ENCODE peak calls at places on chromosomes 3 and 15, in eight cellular contexts. Z is CD4-positive, alpha-beta memory T cell; D is neural progenitor cell; O is transverse colon; W is adrenal gland; C is neuronal stem cell; B is A549; V is AG10803. A is an unnamed sample.

GRCh38 chr3:65831733-65832425 is 206.8 kb downstream of the MAGI1 start:
- DNase-seq in Z (no peak), D (peak), O (no peak), W (peak), C (no peak), B (no peak), V (peak), A (no peak)

GRCh38 chr3:50515565-50516047 is 12.2 kb upstream of the CACNA2D2 start:
- DNase-seq in Z (no peak), D (peak), O (peak), W (no peak), C (peak), B (no peak), V (no peak), A (no peak)

GRCh38 chr3:16605966-16606365 is 743 bp upstream of the DAZL start:
- DNase-seq in Z (no peak), D (no peak), O (no peak), W (no peak), C (no peak), B (no peak), V (no peak), A (no peak)

GRCh38 chr15:47366884-47367283 is 350.4 kb upstream of the SEMA6D start:
- DNase-seq in Z (no peak), D (no peak), O (no peak), W (no peak), C (no peak), B (no peak), V (no peak), A (no peak)

GRCh38 chr3:42376397-42376798 is 34.0 kb downstream of the LYZL4 start:
- DNase-seq in Z (no peak), D (no peak), O (no peak), W (peak), C (no peak), B (no peak), V (peak), A (peak)

GRCh38 chr3:79140718-79141117 is 627.1 kb downstream of the ROBO1 start:
- DNase-seq in Z (no peak), D (no peak), O (no peak), W (no peak), C (no peak), B (no peak), V (peak), A (no peak)

GRCh38 chr15:41950127-41950483 is 22.3 kb downstream of the EHD4 start:
- DNase-seq in Z (no peak), D (no peak), O (no peak), W (no peak), C (no peak), B (no peak), V (no peak), A (no peak)

GRCh38 chr3:160449660-160450598 is at the start of gene TRIM59:
- DNase-seq in Z (peak), D (peak), O (peak), W (peak), C (peak), B (peak), V (peak), A (peak)

GRCh38 chr15:88335074-88335473 is 78.5 kb upstream of the NTRK3 start:
- DNase-seq in Z (no peak), D (no peak), O (no peak), W (no peak), C (no peak), B (no peak), V (no peak), A (no peak)

GRCh38 chr3:119664850-119665379 is 4.5 kb upstream of the POPDC2 start:
- DNase-seq in Z (no peak), D (no peak), O (no peak), W (no peak), C (no peak), B (no peak), V (no peak), A (no peak)

GRCh38 chr3:133445111-133445510 is 45.3 kb downstream of the BFSP2 start:
- DNase-seq in Z (no peak), D (no peak), O (peak), W (no peak), C (no peak), B (no peak), V (no peak), A (no peak)

GRCh38 chr3:110815008-110815583 is 256.5 kb upstream of the NECTIN3 start:
- DNase-seq in Z (no peak), D (no peak), O (no peak), W (no peak), C (no peak), B (no peak), V (peak), A (no peak)

GRCh38 chr3:122395582-122395981 is 11.6 kb downstream of the FAM162A start:
- DNase-seq in Z (no peak), D (no peak), O (no peak), W (no peak), C (no peak), B (no peak), V (no peak), A (no peak)

GRCh38 chr3:36663666-36664291 is 100.6 kb downstream of the DCLK3 start:
- DNase-seq in Z (no peak), D (no peak), O (no peak), W (no peak), C (no peak), B (no peak), V (peak), A (no peak)

GRCh38 chr3:58188173-58188564 is 22.6 kb downstream of the DNASE1L3 start:
- DNase-seq in Z (no peak), D (no peak), O (no peak), W (no peak), C (no peak), B (no peak), V (no peak), A (no peak)

GRCh38 chr3:47324278-47324865 is 41.6 kb downstream of the KLHL18 start:
- DNase-seq in Z (peak), D (peak), O (peak), W (peak), C (peak), B (peak), V (peak), A (peak)

GRCh38 chr15:83322061-83322460 is 37.6 kb upstream of the BNC1 start:
- DNase-seq in Z (no peak), D (no peak), O (no peak), W (no peak), C (no peak), B (no peak), V (no peak), A (no peak)

GRCh38 chr15:66786222-66786621 is 84.2 kb downstream of the SMAD6 start:
- DNase-seq in Z (no peak), D (no peak), O (no peak), W (no peak), C (no peak), B (no peak), V (no peak), A (no peak)

GRCh38 chr3:140532793-140533330 is 145.0 kb upstream of the TRIM42 start:
- DNase-seq in Z (no peak), D (peak), O (no peak), W (no peak), C (no peak), B (no peak), V (no peak), A (no peak)

GRCh38 chr3:30156586-30157498 is 449.6 kb upstream of the TGFBR2 start:
- DNase-seq in Z (no peak), D (no peak), O (no peak), W (no peak), C (no peak), B (no peak), V (peak), A (no peak)

GRCh38 chr3:169285057-169285990 is 378.2 kb downstream of the MECOM start:
- DNase-seq in Z (no peak), D (no peak), O (no peak), W (no peak), C (no peak), B (no peak), V (peak), A (no peak)

GRCh38 chr3:137765310-137766033 is 1.4 kb downstream of the SOX14 start:
- DNase-seq in Z (no peak), D (peak), O (no peak), W (no peak), C (no peak), B (no peak), V (no peak), A (no peak)

GRCh38 chr15:57821826-57822225 is 115.3 kb downstream of the POLR2M start:
- DNase-seq in Z (no peak), D (no peak), O (no peak), W (no peak), C (no peak), B (no peak), V (no peak), A (no peak)

GRCh38 chr3:69698728-69699127 is 40.5 kb upstream of the MITF start:
- DNase-seq in Z (no peak), D (no peak), O (no peak), W (no peak), C (no peak), B (no peak), V (no peak), A (no peak)
- H3K4me3 ChIP-seq in Z (no peak), D (no peak), O (no peak), W (no peak), C (no peak), B (no peak), V (no peak), A (no peak)

DNA sequence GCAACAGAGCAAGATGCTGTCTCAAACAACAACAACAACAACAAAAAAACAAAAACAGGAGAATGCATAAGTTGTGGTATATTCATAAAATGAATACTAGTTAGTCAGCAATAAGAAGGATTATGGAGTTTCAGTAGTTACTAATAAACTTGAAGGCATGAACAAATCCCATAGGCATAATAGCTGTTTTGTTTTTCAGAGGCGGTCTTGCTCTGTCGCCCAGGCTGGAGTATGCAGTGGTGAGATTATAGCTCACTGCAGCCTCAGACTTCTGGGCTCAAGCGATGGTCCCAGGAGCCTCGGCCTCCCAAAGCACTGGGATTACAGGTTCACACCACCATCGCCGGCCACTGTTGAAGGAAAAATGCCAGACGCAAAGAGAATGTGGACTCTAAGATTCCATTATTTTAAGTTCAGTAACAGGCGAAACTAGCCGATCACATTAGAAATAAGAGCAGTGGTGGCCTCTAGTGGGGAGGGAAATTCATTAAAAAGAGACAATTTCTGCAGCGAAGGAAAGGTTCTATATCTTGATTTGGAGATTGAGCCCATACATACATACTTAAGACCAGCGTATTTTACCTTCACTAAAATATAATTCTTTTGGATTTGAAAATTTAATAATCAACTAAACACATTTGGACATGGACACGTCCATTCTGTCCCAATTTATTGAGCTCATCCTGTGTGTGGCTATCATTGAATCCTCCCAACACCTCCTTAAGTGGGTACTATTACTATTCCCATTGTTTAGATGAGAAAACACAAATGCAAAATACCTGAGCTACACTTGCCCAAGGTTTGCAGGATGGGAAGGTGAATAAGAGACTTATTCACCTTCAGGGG is 27.4 kb upstream of the HDAC11 start:
- DNase-seq in Z (peak), D (peak), O (peak), W (peak), C (no peak), B (peak), V (peak), A (peak)
- H3K4me3 ChIP-seq in Z (peak), D (peak), O (peak), W (no peak), C (no peak), B (peak), V (peak), A (no peak)

GRCh38 chr15:31263751-31264533 is 62.7 kb upstream of the KLF13 start:
- DNase-seq in Z (peak), D (peak), O (peak), W (peak), C (no peak), B (no peak), V (no peak), A (peak)

GRCh38 chr15:31262143-31262530 is 64.5 kb upstream of the KLF13 start:
- DNase-seq in Z (no peak), D (no peak), O (no peak), W (no peak), C (no peak), B (no peak), V (no peak), A (no peak)

GRCh38 chr15:31264534-31265089 is 62.0 kb upstream of the KLF13 start:
- DNase-seq in Z (no peak), D (peak), O (no peak), W (peak), C (no peak), B (no peak), V (no peak), A (no peak)

GRCh38 chr15:31261266-31262142 is 65.1 kb upstream of the KLF13 start:
- DNase-seq in Z (no peak), D (no peak), O (no peak), W (peak), C (no peak), B (no peak), V (no peak), A (no peak)

DNA sequence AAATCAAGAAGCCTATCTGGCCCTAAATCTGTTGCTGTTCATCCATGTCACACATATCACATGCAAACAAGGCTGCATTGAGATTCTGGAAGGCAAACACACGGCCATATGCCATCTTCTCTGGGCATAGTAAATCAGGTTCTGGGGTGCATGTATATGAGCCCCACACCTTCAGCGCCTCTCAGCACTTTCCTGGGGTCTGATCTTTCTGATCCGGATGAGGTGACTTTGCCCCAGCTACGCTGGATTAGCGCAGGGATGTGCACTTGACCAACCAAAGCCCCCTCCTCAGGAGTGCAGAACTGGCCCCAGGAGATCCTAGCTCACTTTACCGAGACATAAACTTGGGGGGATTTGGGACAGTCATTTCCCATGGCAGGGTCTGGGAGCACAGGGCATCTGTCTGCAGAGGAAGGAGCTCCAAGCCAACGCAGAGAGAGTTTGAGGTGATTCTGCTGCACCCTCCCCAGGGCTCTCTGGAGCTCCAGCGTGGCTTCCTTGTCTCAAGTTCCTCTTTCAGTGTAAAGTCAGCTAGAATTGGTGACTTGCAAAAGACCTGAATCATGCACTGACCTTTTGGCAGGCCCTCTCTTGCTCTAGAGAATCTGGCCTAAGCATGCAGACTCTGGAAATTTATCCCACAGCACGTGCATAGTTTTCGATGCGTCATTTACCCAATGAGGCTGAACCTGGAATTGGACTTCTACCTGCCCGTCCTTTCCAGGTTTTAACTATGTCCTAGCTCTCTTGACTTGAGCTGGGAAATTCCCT is 63.5 kb upstream of the KLF13 start:
- DNase-seq in Z (no peak), D (no peak), O (peak), W (peak), C (no peak), B (no peak), V (peak), A (no peak)
- H3K4me3 ChIP-seq in Z (no peak), D (no peak), O (no peak), W (no peak), C (no peak), B (no peak), V (no peak), A (no peak)

GRCh38 chr3:157531771-157532170 is 28.6 kb upstream of the VEPH1 start:
- DNase-seq in Z (no peak), D (no peak), O (no peak), W (no peak), C (no peak), B (no peak), V (no peak), A (no peak)

GRCh38 chr3:157531301-157531660 is 28.1 kb upstream of the VEPH1 start:
- DNase-seq in Z (no peak), D (no peak), O (no peak), W (no peak), C (no peak), B (no peak), V (no peak), A (no peak)

GRCh38 chr3:157533298-157533870 is 30.2 kb upstream of the VEPH1 start:
- DNase-seq in Z (no peak), D (no peak), O (no peak), W (no peak), C (no peak), B (no peak), V (peak), A (no peak)

GRCh38 chr3:157530637-157531300 is 27.6 kb upstream of the VEPH1 start:
- DNase-seq in Z (no peak), D (no peak), O (no peak), W (no peak), C (no peak), B (no peak), V (peak), A (no peak)

GRCh38 chr3:157532529-157533297 is 29.5 kb upstream of the VEPH1 start:
- DNase-seq in Z (peak), D (peak), O (no peak), W (no peak), C (peak), B (peak), V (peak), A (peak)
- H3K4me3 ChIP-seq in Z (no peak), D (no peak), O (no peak), W (no peak), C (no peak), B (no peak), V (peak), A (no peak)

GRCh38 chr15:40303576-40303975 is 4.2 kb downstream of the PLCB2 start:
- DNase-seq in Z (no peak), D (no peak), O (no peak), W (no peak), C (no peak), B (no peak), V (no peak), A (no peak)
- H3K4me3 ChIP-seq in Z (no peak), D (no peak), O (no peak), W (no peak), C (no peak), B (no peak), V (no peak), A (no peak)